ENCODE peak calls at places on chromosomes 4 and X, in four cellular contexts. One of them, this sample, is unnamed.

GRCh38 chrX:150363561-150364346 is 637 bp downstream of the MAMLD1 start:
- DNase-seq in dorsolateral prefrontal cortex: no peak
- DNase-seq in cardiac fibroblast: peak; percentile 49
- DNase-seq in CD14-positive monocyte: no peak
- DNase-seq in this sample: peak; percentile 5

GRCh38 chr4:101954975-101955678 is 164.6 kb downstream of the BANK1 start:
- DNase-seq in dorsolateral prefrontal cortex: no peak
- DNase-seq in cardiac fibroblast: no peak
- DNase-seq in CD14-positive monocyte: no peak
- DNase-seq in this sample: no peak

GRCh38 chr4:139655116-139655515 is 10.5 kb upstream of the MGST2 start:
- DNase-seq in dorsolateral prefrontal cortex: no peak
- DNase-seq in cardiac fibroblast: peak; percentile 83
- DNase-seq in CD14-positive monocyte: no peak
- DNase-seq in this sample: no peak

GRCh38 chrX:106022238-106022637 is 16.3 kb downstream of the SERPINA7 start:
- DNase-seq in dorsolateral prefrontal cortex: no peak
- DNase-seq in cardiac fibroblast: no peak
- DNase-seq in CD14-positive monocyte: no peak
- DNase-seq in this sample: no peak

GRCh38 chr4:8238061-8238511 is 31.5 kb upstream of the HTRA3 start:
- DNase-seq in dorsolateral prefrontal cortex: no peak
- DNase-seq in cardiac fibroblast: no peak
- DNase-seq in CD14-positive monocyte: peak; percentile 37
- DNase-seq in this sample: no peak

GRCh38 chr4:147829401-147830101 is 97.7 kb downstream of the ARHGAP10 start:
- DNase-seq in dorsolateral prefrontal cortex: no peak
- DNase-seq in cardiac fibroblast: peak; percentile 79
- DNase-seq in CD14-positive monocyte: no peak
- DNase-seq in this sample: no peak

GRCh38 chr4:147788791-147789190 is 56.9 kb downstream of the ARHGAP10 start:
- DNase-seq in dorsolateral prefrontal cortex: no peak
- DNase-seq in cardiac fibroblast: no peak
- DNase-seq in CD14-positive monocyte: no peak
- DNase-seq in this sample: no peak

GRCh38 chr4:82469776-82470345 is 39.5 kb downstream of the ENOPH1 start:
- DNase-seq in dorsolateral prefrontal cortex: peak; percentile 39
- DNase-seq in cardiac fibroblast: peak; percentile 79
- DNase-seq in CD14-positive monocyte: no peak
- DNase-seq in this sample: no peak

GRCh38 chrX:13257223-13258051 is 62.4 kb downstream of the ATXN3L start:
- DNase-seq in dorsolateral prefrontal cortex: no peak
- DNase-seq in cardiac fibroblast: no peak
- DNase-seq in CD14-positive monocyte: no peak
- DNase-seq in this sample: no peak

GRCh38 chrX:95893632-95894031 is 791.0 kb upstream of the DIAPH2 start:
- DNase-seq in dorsolateral prefrontal cortex: no peak
- DNase-seq in cardiac fibroblast: peak; percentile 57
- DNase-seq in CD14-positive monocyte: no peak
- DNase-seq in this sample: no peak

GRCh38 chr4:74619931-74620702 is 174.2 kb downstream of the BTC start:
- DNase-seq in dorsolateral prefrontal cortex: no peak
- DNase-seq in cardiac fibroblast: peak; percentile 73
- DNase-seq in CD14-positive monocyte: no peak
- DNase-seq in this sample: no peak

GRCh38 chr4:4868506-4869379 is 9.3 kb downstream of the MSX1 start:
- DNase-seq in dorsolateral prefrontal cortex: no peak
- DNase-seq in cardiac fibroblast: no peak
- DNase-seq in CD14-positive monocyte: no peak
- DNase-seq in this sample: no peak

GRCh38 chr4:29852537-29852936 is 867.6 kb upstream of the PCDH7 start:
- DNase-seq in dorsolateral prefrontal cortex: no peak
- DNase-seq in cardiac fibroblast: no peak
- DNase-seq in CD14-positive monocyte: no peak
- DNase-seq in this sample: no peak

GRCh38 chr4:113446019-113446418 is 315.5 kb downstream of the CAMK2D start:
- DNase-seq in dorsolateral prefrontal cortex: no peak
- DNase-seq in cardiac fibroblast: peak; percentile 97
- DNase-seq in CD14-positive monocyte: no peak
- DNase-seq in this sample: no peak

GRCh38 chrX:110420771-110421498 is 62.3 kb downstream of the RTL9 start:
- DNase-seq in dorsolateral prefrontal cortex: peak; percentile 75
- DNase-seq in cardiac fibroblast: no peak
- DNase-seq in CD14-positive monocyte: no peak
- DNase-seq in this sample: peak; percentile 20

GRCh38 chr4:157700898-157701694 is 471.7 kb downstream of the GASK1B start:
- DNase-seq in dorsolateral prefrontal cortex: no peak
- DNase-seq in cardiac fibroblast: peak; percentile 10
- DNase-seq in CD14-positive monocyte: no peak
- DNase-seq in this sample: no peak

GRCh38 chrX:13463608-13464007 is 105.8 kb upstream of the EGFL6 start:
- DNase-seq in dorsolateral prefrontal cortex: no peak
- DNase-seq in cardiac fibroblast: peak; percentile 96
- DNase-seq in CD14-positive monocyte: no peak
- DNase-seq in this sample: no peak

GRCh38 chrX:119516157-119516702 is 48.0 kb downstream of the SLC25A5 start:
- DNase-seq in dorsolateral prefrontal cortex: peak; percentile 31
- DNase-seq in cardiac fibroblast: peak; percentile 77
- DNase-seq in CD14-positive monocyte: no peak
- DNase-seq in this sample: peak; percentile 20

GRCh38 chr4:88054909-88055308 is 47.5 kb downstream of the PKD2 start:
- DNase-seq in dorsolateral prefrontal cortex: no peak
- DNase-seq in cardiac fibroblast: peak; percentile 60
- DNase-seq in CD14-positive monocyte: no peak
- DNase-seq in this sample: peak; percentile 10

GRCh38 chrX:18464500-18464899 is 39.1 kb downstream of the CDKL5 start:
- DNase-seq in dorsolateral prefrontal cortex: no peak
- DNase-seq in cardiac fibroblast: no peak
- DNase-seq in CD14-positive monocyte: no peak
- DNase-seq in this sample: no peak

GRCh38 chr4:97238956-97239698 is 904.1 kb downstream of the STPG2 start:
- DNase-seq in dorsolateral prefrontal cortex: no peak
- DNase-seq in cardiac fibroblast: no peak
- DNase-seq in CD14-positive monocyte: no peak
- DNase-seq in this sample: no peak

GRCh38 chr4:83114576-83114975 is at the start of gene PLAC8:
- DNase-seq in dorsolateral prefrontal cortex: no peak
- DNase-seq in cardiac fibroblast: no peak
- DNase-seq in CD14-positive monocyte: no peak
- DNase-seq in this sample: no peak

GRCh38 chr4:17385403-17385802 is 126.5 kb downstream of the QDPR start:
- DNase-seq in dorsolateral prefrontal cortex: no peak
- DNase-seq in cardiac fibroblast: peak; percentile 45
- DNase-seq in CD14-positive monocyte: no peak
- DNase-seq in this sample: no peak

GRCh38 chr4:184668096-184668495 is 18.6 kb downstream of the PRIMPOL start:
- DNase-seq in dorsolateral prefrontal cortex: no peak
- DNase-seq in cardiac fibroblast: no peak
- DNase-seq in CD14-positive monocyte: no peak
- DNase-seq in this sample: no peak

GRCh38 chrX:13087322-13088154 is 43.1 kb upstream of the FAM9C start:
- DNase-seq in dorsolateral prefrontal cortex: no peak
- DNase-seq in cardiac fibroblast: peak; percentile 76
- DNase-seq in CD14-positive monocyte: peak; percentile 76
- DNase-seq in this sample: no peak

GRCh38 chrX:119398974-119399771 is at the start of gene SLC25A43:
- DNase-seq in dorsolateral prefrontal cortex: no peak
- DNase-seq in cardiac fibroblast: peak; percentile 20
- DNase-seq in CD14-positive monocyte: peak; percentile 38
- DNase-seq in this sample: peak; percentile 6

GRCh38 chrX:48920713-48921104 is 1.9 kb upstream of the PIM2 start:
- DNase-seq in dorsolateral prefrontal cortex: no peak
- DNase-seq in cardiac fibroblast: no peak
- DNase-seq in CD14-positive monocyte: no peak
- DNase-seq in this sample: no peak

GRCh38 chr4:1196421-1197183 is 24.2 kb upstream of the SPON2 start:
- DNase-seq in dorsolateral prefrontal cortex: no peak
- DNase-seq in cardiac fibroblast: no peak
- DNase-seq in CD14-positive monocyte: no peak
- DNase-seq in this sample: no peak

GRCh38 chr4:4216668-4217067 is 10.1 kb downstream of the OTOP1 start:
- DNase-seq in dorsolateral prefrontal cortex: no peak
- DNase-seq in cardiac fibroblast: peak; percentile 44
- DNase-seq in CD14-positive monocyte: no peak
- DNase-seq in this sample: no peak

GRCh38 chrX:133911816-133912495 is 73.4 kb downstream of the GPC3 start:
- DNase-seq in dorsolateral prefrontal cortex: no peak
- DNase-seq in cardiac fibroblast: no peak
- DNase-seq in CD14-positive monocyte: no peak
- DNase-seq in this sample: no peak

GRCh38 chrX:117653396-117653795 is 463.2 kb downstream of the KLHL13 start:
- DNase-seq in dorsolateral prefrontal cortex: no peak
- DNase-seq in cardiac fibroblast: no peak
- DNase-seq in CD14-positive monocyte: no peak
- DNase-seq in this sample: no peak

DNA sequence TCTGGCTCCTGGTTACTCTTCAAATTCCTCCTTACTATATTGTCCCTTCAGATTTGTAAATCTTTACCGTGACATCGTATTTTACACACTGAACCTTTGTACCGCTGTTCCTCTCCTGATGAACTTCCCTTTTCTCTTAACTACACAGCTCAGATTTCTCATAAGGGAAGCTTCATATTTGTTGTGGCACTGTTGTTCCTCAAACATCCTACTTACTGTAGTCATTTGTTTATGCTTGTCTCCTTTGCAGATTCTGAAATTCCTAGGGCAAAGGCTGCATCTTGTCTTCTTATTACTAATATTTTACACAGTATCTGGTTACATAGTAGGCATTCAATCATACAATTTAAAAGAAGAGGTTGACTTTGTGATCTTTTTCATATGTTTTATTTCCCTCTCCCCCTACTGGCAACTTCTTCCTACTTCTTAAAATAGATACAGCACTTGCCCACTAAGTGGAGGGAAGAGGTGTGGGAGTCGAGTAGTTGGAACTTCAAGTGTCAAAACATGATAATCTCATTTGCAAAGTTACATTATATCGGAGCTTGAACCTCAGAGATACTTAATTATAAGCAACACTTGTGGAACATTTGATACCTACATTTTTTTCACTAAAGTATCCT is 50.0 kb downstream of the TET2 start:
- DNase-seq in dorsolateral prefrontal cortex: no peak
- DNase-seq in cardiac fibroblast: peak; percentile 29
- DNase-seq in CD14-positive monocyte: no peak
- DNase-seq in this sample: no peak
- TF ChIP-seq CTCF in dorsolateral prefrontal cortex: no peak
- TF ChIP-seq CTCF in cardiac fibroblast: peak; percentile 40
- TF ChIP-seq CTCF in CD14-positive monocyte: peak; percentile 50
- TF ChIP-seq CTCF in this sample: peak; percentile 42

DNA sequence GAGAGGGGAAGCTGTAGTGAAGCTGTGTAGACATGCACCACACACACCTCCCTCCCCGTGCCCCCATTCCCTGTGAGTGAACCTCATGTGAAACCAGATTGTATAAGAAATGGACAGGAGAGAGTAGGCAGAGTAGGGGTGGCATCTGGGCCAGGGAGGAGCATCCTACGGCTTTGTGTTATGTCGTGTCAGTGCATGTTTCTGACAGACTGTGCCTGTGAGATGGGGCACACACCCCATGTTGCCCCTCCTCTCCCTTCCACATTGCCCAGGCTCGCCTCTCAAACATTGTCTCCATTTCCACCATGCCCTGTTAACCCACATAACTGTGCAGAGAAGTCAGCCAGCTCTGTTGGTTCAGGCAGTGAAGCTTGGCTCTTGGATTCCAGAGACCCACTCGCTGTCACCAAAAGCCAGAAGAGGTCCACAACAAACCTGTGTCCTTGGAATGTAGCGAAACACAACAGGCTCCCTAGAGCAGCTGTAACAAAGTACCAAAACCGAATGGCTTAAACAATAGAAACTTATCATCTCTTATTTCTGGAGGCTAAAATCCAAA is 56.1 kb downstream of the SLC9A6 start:
- DNase-seq in dorsolateral prefrontal cortex: no peak
- DNase-seq in cardiac fibroblast: no peak
- DNase-seq in CD14-positive monocyte: no peak
- DNase-seq in this sample: no peak
- TF ChIP-seq CTCF in dorsolateral prefrontal cortex: no peak
- TF ChIP-seq CTCF in cardiac fibroblast: no peak
- TF ChIP-seq CTCF in CD14-positive monocyte: no peak
- TF ChIP-seq CTCF in this sample: no peak

DNA sequence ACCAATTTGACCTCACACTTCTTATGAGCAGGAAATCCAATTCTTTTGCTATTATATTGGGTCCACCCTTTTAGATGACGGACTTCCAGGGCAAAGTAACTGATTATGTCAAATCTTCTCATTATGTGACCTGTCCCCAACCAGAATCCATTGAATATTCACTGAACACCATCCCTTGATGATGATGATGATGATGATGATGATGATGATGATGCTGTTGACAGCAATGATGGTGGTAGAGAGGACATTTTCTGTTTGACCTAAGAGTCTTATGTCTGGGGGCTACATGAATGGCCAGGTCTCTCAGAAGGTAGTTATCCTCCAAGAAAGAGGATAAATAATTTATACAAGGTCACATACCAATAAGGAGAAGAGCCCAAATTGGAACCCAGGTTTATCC is 5.2 kb downstream of the TCEAL8 start:
- DNase-seq in dorsolateral prefrontal cortex: no peak
- DNase-seq in cardiac fibroblast: no peak
- DNase-seq in CD14-positive monocyte: no peak
- DNase-seq in this sample: no peak
- TF ChIP-seq CTCF in dorsolateral prefrontal cortex: no peak
- TF ChIP-seq CTCF in cardiac fibroblast: no peak
- TF ChIP-seq CTCF in CD14-positive monocyte: no peak
- TF ChIP-seq CTCF in this sample: no peak

DNA sequence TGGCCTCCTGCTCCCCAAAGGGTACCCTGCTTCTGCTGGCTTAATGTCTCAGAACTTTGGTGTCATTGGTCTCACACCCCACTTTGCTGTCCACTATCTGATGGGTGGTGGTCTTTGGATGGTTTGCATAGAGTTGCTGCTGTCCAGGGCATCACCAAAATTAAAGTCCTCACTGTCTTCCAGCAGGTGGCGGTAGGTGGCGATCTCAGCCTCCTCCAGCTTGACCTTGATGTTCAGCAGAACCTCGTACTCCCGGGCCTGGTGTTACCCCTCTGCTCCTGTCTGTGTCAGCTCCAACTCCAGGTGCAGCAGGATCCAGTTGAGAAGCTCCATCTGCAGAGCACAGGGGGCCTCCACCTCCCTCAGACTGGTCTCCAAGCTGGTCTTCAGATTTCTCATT is 1169.5 kb upstream of the PABPC4L start:
- DNase-seq in dorsolateral prefrontal cortex: no peak
- DNase-seq in cardiac fibroblast: no peak
- DNase-seq in CD14-positive monocyte: no peak
- DNase-seq in this sample: peak; percentile 6
- TF ChIP-seq CTCF in dorsolateral prefrontal cortex: no peak
- TF ChIP-seq CTCF in cardiac fibroblast: no peak
- TF ChIP-seq CTCF in CD14-positive monocyte: no peak
- TF ChIP-seq CTCF in this sample: peak; percentile 33

DNA sequence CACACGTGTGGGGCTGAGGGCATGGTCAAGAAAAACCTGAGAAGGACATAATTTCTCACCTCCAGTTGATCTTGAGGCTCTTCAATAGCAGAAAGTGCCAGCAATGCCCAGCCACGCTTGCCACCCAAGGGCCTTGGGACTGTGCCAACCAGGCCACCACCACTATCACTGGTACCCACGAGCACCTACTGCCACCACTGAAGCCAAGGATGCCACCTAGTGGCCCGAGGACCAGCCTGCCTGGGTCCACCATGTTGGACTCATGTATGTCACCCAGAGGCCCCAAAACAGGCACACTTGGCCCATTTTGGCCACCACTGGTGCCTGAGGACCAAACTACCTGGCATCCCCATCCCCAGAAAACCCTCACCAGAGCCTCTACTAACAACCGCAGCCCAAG is 191.8 kb downstream of the ADAM29 start:
- DNase-seq in dorsolateral prefrontal cortex: no peak
- DNase-seq in cardiac fibroblast: no peak
- DNase-seq in CD14-positive monocyte: no peak
- DNase-seq in this sample: no peak
- TF ChIP-seq CTCF in dorsolateral prefrontal cortex: no peak
- TF ChIP-seq CTCF in cardiac fibroblast: no peak
- TF ChIP-seq CTCF in CD14-positive monocyte: no peak
- TF ChIP-seq CTCF in this sample: no peak

This sample was measured in neural crest cell.